ENCODE peak calls at places on chromosome 17, in six cellular contexts. J, A, M, I, Q and C are unnamed samples.

GRCh38 chr17:39915559-39915958 is 2.9 kb downstream of the GSDMB start:
- DNase-seq in Q (no peak), J (no peak), I (no peak), A (no peak), M (no peak), C (no peak)

GRCh38 chr17:55322451-55322985 is 57.8 kb downstream of the HLF start:
- DNase-seq in J (no peak), A (no peak), M (no peak), Q (no peak), I (no peak), C (no peak)

GRCh38 chr17:27477971-27478684 is 21.9 kb downstream of the KSR1 start:
- DNase-seq in Q (no peak), M (no peak), I (no peak), A (no peak), J (no peak), C (no peak)

GRCh38 chr17:47244697-47245096 is 8.9 kb upstream of the ITGB3 start:
- DNase-seq in J (no peak), Q (no peak), M (no peak), I (peak), A (no peak), C (no peak)

GRCh38 chr17:59361386-59361785 is 29.9 kb downstream of the YPEL2 start:
- DNase-seq in A (no peak), J (no peak), I (peak), M (no peak), Q (no peak), C (peak)

GRCh38 chr17:14904406-14904805 is 360.7 kb downstream of the PMP22 start:
- DNase-seq in A (no peak), I (peak), M (no peak), Q (no peak), J (no peak), C (no peak)

GRCh38 chr17:633133-633532 is 81.5 kb downstream of the VPS53 start:
- DNase-seq in J (no peak), I (peak), M (no peak), Q (no peak), A (no peak), C (no peak)

GRCh38 chr17:237406-237955 is 56.0 kb upstream of the DOC2B start:
- DNase-seq in I (no peak), A (no peak), Q (no peak), M (peak), J (peak), C (no peak)

GRCh38 chr17:383771-384621 is 31.4 kb upstream of the RPH3AL start:
- DNase-seq in A (no peak), M (no peak), J (no peak), I (no peak), Q (no peak), C (no peak)

GRCh38 chr17:44651228-44651627 is 5.0 kb upstream of the MEIOC start:
- DNase-seq in Q (no peak), J (no peak), I (no peak), M (no peak), A (no peak), C (no peak)

GRCh38 chr17:75631353-75631752 is 1.9 kb upstream of the SMIM5 start:
- DNase-seq in Q (no peak), I (no peak), J (no peak), M (no peak), A (no peak), C (no peak)

GRCh38 chr17:32123782-32124181 is 18.5 kb upstream of the RHOT1 start:
- DNase-seq in A (no peak), M (no peak), J (no peak), I (no peak), Q (no peak), C (no peak)

GRCh38 chr17:81348097-81349055 is 46.9 kb upstream of the BAHCC1 start:
- DNase-seq in Q (no peak), M (peak), J (peak), I (no peak), A (no peak), C (no peak)

GRCh38 chr17:45353047-45353446 is 36.2 kb upstream of the MAP3K14 start:
- DNase-seq in J (peak), M (no peak), Q (no peak), A (no peak), I (no peak), C (no peak)

GRCh38 chr17:4881761-4882555 is 17.4 kb upstream of the C17orf107 start:
- DNase-seq in I (peak), M (peak), Q (peak), J (peak), A (peak), C (peak)

GRCh38 chr17:10156579-10157488 is 41.6 kb downstream of the GAS7 start:
- DNase-seq in Q (no peak), I (peak), A (no peak), J (no peak), M (peak), C (no peak)

GRCh38 chr17:17849863-17850373 is 13.1 kb upstream of the SREBF1 start:
- DNase-seq in Q (no peak), I (peak), J (peak), M (peak), A (peak), C (no peak)

GRCh38 chr17:50689251-50689650 is 18.5 kb downstream of the ANKRD40 start:
- DNase-seq in M (no peak), J (peak), I (peak), Q (no peak), A (no peak), C (no peak)

GRCh38 chr17:40362696-40363479 is 1.6 kb downstream of the GJD3 start:
- DNase-seq in I (peak), M (peak), A (peak), Q (no peak), J (peak), C (no peak)

GRCh38 chr17:4488989-4489595 is 9.6 kb upstream of the SPNS2 start:
- DNase-seq in A (no peak), Q (no peak), I (peak), J (no peak), M (no peak), C (no peak)

DNA sequence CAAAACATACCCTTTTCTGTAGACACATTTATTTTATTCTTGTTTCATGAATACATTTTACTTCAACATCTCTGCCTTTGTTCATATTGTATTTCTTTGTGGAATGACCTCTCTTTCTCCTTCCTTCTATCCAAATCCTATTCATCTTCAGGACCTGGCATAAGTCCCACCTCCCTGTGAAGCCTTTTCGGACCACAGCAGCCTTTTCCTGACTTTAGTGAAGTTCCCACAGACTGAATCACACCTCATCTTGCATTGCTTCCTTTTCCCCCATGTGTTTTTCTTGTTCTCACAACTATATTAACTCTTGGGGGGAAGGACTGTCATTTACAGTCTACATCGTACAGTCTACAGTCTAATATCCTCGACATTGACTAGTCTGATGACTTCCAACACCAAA is 58.2 kb downstream of the MFSD11 start:
- DNase-seq in J (no peak), M (no peak), A (no peak), Q (no peak), I (no peak), C (no peak)
- H3K27ac ChIP-seq in J (no peak), M (no peak), A (no peak), Q (no peak), I (no peak), C (no peak)

GRCh38 chr17:78027121-78027520 is 68.6 kb downstream of the TNRC6C start:
- DNase-seq in I (no peak), M (no peak), Q (no peak), A (no peak), J (no peak), C (no peak)
- H3K27ac ChIP-seq in I (no peak), M (no peak), Q (no peak), A (no peak), J (no peak), C (no peak)

GRCh38 chr17:37234106-37234505 is 141.7 kb upstream of the C17orf78 start:
- DNase-seq in Q (no peak), J (no peak), M (no peak), A (no peak), I (no peak), C (no peak)

GRCh38 chr17:37233001-37233400 is 142.8 kb upstream of the C17orf78 start:
- DNase-seq in A (no peak), Q (no peak), I (no peak), J (no peak), M (no peak), C (no peak)

GRCh38 chr17:37230633-37231032 is 145.2 kb upstream of the C17orf78 start:
- DNase-seq in Q (no peak), I (no peak), J (no peak), A (no peak), M (no peak), C (no peak)

GRCh38 chr17:37231882-37232281 is 143.9 kb upstream of the C17orf78 start:
- DNase-seq in J (no peak), Q (no peak), M (no peak), A (no peak), I (no peak), C (no peak)
- H3K27ac ChIP-seq in J (no peak), Q (no peak), M (no peak), A (no peak), I (no peak), C (no peak)

GRCh38 chr17:38877130-38877851 is 7.4 kb downstream of the LASP1 start:
- DNase-seq in J (peak), M (peak), I (no peak), Q (no peak), A (peak), C (no peak)

GRCh38 chr17:38875477-38876080 is 5.7 kb downstream of the LASP1 start:
- DNase-seq in Q (no peak), M (no peak), I (peak), A (no peak), J (peak), C (no peak)

GRCh38 chr17:38881600-38882191 is 11.8 kb downstream of the LASP1 start:
- DNase-seq in M (peak), A (peak), Q (no peak), J (peak), I (peak), C (no peak)

GRCh38 chr17:38883592-38884526 is 14.0 kb downstream of the LASP1 start:
- DNase-seq in J (peak), Q (no peak), A (no peak), I (peak), M (no peak), C (no peak)

DNA sequence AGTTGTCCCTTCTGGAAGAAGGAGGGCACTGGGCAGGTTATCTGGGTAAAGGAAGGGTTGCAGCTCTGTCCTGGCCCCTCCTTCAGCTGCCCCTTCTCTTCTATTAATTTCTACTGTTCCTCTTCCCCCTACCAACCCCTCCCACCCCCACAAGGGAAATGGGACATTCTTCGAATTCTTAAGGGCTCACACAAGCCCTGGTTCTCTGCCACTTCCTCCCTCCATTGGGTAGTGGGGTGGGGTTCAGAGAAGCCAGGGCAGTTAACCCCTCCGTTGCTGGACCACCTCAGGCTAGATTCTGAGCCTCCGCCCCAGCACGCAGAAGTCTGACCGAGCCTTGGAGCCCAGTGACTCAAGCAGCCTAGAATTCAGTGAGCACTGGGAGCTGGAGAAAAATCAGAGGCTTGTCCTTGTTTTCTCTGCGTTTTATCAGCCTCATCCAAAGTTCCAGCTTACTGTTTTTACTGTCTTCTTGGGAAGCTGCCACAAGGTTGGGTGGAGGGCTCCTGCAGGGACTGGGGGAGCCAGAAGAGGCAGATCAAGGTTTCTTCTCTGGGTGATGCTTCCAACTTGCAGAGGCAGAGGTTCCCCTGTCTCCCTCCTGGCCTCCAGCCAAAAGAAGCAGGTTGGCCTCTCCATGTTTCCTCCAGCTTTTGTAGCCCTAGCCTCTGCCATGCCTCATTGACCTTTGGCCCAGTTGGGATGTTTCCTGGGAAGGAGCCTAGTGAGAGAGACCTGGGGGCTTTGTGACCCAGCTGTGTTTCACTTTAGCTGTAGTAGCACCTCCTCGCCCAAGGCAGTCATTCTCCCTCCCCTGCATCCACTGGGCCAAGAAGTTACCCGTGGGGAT is 10.2 kb downstream of the LASP1 start:
- DNase-seq in A (peak), M (peak), Q (no peak), J (peak), I (peak), C (no peak)
- H3K27ac ChIP-seq in A (peak), M (peak), Q (peak), J (peak), I (peak), C (peak)

GRCh38 chr17:78374631-78375274 is 3.7 kb upstream of the PGS1 start:
- DNase-seq in J (peak), I (peak), Q (no peak), M (no peak), A (no peak), C (no peak)
- H3K27ac ChIP-seq in J (peak), I (peak), Q (peak), M (no peak), A (no peak), C (peak)

DNA sequence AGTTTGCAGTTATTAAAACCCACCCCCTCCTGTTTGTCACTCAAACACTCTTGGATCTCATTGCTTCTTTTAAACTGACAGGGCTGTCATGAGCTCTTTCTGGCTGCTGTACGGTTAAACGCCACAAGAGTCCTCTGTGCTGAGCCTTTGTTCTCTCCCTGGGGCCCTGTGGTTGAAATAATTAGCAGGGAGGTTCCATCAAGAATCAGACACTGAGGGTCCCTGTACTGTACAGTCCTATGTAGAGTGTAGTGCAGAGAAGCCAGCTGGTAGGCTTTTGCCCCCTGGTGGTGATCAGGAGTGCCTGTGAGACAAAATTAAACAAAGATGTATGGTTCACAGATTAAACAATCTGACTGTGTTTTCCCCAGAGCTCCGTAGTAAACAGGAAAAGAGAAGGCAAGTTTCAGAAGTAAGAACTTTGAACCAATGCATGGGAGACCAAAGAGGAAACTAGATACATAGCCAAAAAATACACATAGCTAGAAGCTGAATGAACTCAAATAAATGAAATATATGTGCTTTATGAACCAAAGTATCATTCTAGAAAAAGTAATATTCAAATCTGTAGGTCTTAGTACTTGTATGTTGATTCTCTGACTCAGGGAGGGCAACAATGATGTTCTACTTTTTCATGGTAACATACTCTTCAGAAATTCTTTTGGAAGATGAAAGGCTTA is 1.4 kb upstream of the SSH2 start:
- DNase-seq in J (peak), A (peak), M (peak), I (peak), Q (peak), C (no peak)
- H3K27ac ChIP-seq in J (no peak), A (peak), M (peak), I (no peak), Q (peak), C (no peak)

GRCh38 chr17:29032067-29032551 is 10.8 kb upstream of the PIPOX start:
- DNase-seq in M (no peak), A (no peak), Q (no peak), J (peak), I (no peak), C (no peak)
- H3K27ac ChIP-seq in M (no peak), A (no peak), Q (no peak), J (peak), I (no peak), C (no peak)

DNA sequence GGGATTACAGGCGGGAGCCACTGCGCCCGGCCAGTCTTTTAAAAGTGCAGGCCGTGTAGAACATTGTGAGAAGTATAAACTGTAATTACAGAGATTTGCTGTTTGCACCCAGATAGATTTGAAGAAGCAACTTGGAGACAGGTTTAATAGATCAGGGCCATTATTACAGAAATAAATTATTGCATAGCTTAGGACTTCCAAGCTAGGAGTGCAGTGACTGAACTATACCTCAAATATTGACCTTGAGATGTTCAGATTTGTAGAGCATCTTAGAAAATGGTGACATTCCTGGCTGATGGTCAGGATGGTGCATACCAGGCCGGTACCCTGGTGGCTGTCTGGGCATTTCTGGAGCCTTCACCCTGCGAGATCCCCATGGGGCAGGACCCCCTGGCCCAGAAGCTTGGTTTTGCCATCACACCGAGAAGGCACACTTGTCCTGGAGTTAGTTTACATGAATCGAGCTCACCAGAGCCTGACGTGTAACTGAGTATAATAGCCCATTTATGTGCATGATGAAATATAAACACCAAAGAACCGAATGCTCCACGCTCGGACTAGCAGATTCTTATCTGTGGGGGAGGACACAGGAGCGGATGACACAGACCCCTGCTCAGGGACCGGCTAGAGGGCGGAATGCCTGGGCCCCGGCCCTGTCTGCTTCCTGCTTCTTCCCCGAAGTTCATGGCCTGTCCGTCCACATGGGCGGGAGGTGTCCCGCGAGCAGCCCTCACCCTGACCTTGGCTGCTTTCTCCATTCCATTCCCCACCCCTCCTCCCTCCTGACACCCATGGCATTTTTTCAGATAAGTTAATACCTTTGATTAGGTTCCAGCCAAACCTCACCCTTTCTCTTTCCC is 32.1 kb downstream of the CCDC40 start:
- DNase-seq in A (no peak), J (no peak), M (peak), I (peak), Q (no peak), C (no peak)
- H3K27ac ChIP-seq in A (no peak), J (no peak), M (peak), I (no peak), Q (peak), C (no peak)